ENCODE peak calls at places on chromosomes 3 and 15, in seven cellular contexts. P, W, E, L, Z, Q and B are unnamed samples. For H3K79me1, the result is how much of the 10 kb centered on the place peaks cover.

GRCh38 chr15:81530271-81530670 is 156.3 kb upstream of the TMC3 start:
- DNase-seq in E (no peak), W (no peak), P (no peak), L (no peak), Q (no peak), Z (no peak), B (peak)

GRCh38 chr3:38640661-38641441 is 8.6 kb downstream of the SCN5A start:
- DNase-seq in Z (no peak), P (peak), W (no peak), L (no peak), Q (no peak), E (peak), B (peak)

GRCh38 chr15:100801256-100801900 is 78.3 kb upstream of the ALDH1A3 start:
- DNase-seq in Q (no peak), P (no peak), Z (no peak), W (no peak), E (no peak), L (no peak), B (no peak)

GRCh38 chr3:24583004-24583403 is 88.4 kb upstream of the THRB start:
- DNase-seq in P (no peak), Q (peak), W (no peak), E (no peak), L (no peak), Z (no peak), B (peak)

GRCh38 chr3:40309925-40310635 is 573 bp downstream of the EIF1B start:
- DNase-seq in W (no peak), L (peak), P (no peak), Q (peak), Z (peak), E (peak), B (peak)

GRCh38 chr3:195208183-195208582 is 62.8 kb downstream of the XXYLT1 start:
- DNase-seq in W (no peak), Q (no peak), E (no peak), P (no peak), Z (no peak), L (no peak), B (no peak)

GRCh38 chr15:33584797-33585196 is 274.0 kb downstream of the RYR3 start:
- DNase-seq in P (no peak), E (no peak), Z (no peak), W (no peak), L (peak), Q (no peak), B (no peak)

GRCh38 chr3:191019855-191020254 is 157.4 kb upstream of the GMNC start:
- DNase-seq in Z (no peak), L (no peak), P (no peak), E (no peak), W (no peak), Q (no peak), B (no peak)

GRCh38 chr3:99817047-99817436 is 620 bp upstream of the CMSS1 start:
- DNase-seq in Z (peak), Q (no peak), P (peak), E (peak), L (no peak), W (no peak), B (peak)

GRCh38 chr3:157786216-157786615 is 283.0 kb upstream of the VEPH1 start:
- DNase-seq in W (no peak), P (no peak), E (no peak), Z (peak), Q (no peak), L (peak), B (no peak)

GRCh38 chr15:48281674-48282073 is 49.6 kb upstream of the DUT start:
- DNase-seq in Q (peak), Z (no peak), E (no peak), W (no peak), P (no peak), L (peak), B (no peak)

GRCh38 chr3:159872374-159873109 is 116.1 kb upstream of the IL12A start:
- DNase-seq in L (peak), Q (peak), E (no peak), P (no peak), W (no peak), Z (no peak), B (peak)

GRCh38 chr3:183884097-183884436 is 613 bp downstream of the PARL start:
- DNase-seq in Z (no peak), P (no peak), E (no peak), L (no peak), Q (no peak), W (no peak), B (peak)

GRCh38 chr15:87764461-87765236 is 491.9 kb downstream of the NTRK3 start:
- DNase-seq in Z (no peak), Q (peak), P (no peak), L (peak), E (peak), W (peak), B (peak)

GRCh38 chr15:66096711-66097058 is 156.9 kb downstream of the MEGF11 start:
- DNase-seq in E (no peak), Q (no peak), Z (no peak), W (no peak), P (no peak), L (no peak), B (no peak)

GRCh38 chr15:66098019-66098363 is 155.6 kb downstream of the MEGF11 start:
- DNase-seq in P (no peak), L (no peak), Q (no peak), W (no peak), E (no peak), Z (no peak), B (no peak)

GRCh38 chr15:66095871-66096710 is 157.5 kb downstream of the MEGF11 start:
- DNase-seq in Z (no peak), E (no peak), P (no peak), W (no peak), Q (no peak), L (no peak), B (no peak)

GRCh38 chr15:66099950-66100671 is 153.4 kb downstream of the MEGF11 start:
- DNase-seq in W (no peak), P (no peak), L (no peak), E (no peak), Z (no peak), Q (no peak), B (no peak)

GRCh38 chr15:66097151-66098018 is 156.2 kb downstream of the MEGF11 start:
- DNase-seq in E (no peak), L (peak), Q (no peak), Z (no peak), W (no peak), P (no peak), B (no peak)
- H4K8ac ChIP-seq in E (no peak), L (no peak), Q (no peak), Z (no peak), W (no peak), P (no peak), B (no peak)

GRCh38 chr15:29299784-29300183 is 30.2 kb upstream of the NSMCE3 start:
- DNase-seq in P (no peak), Q (no peak), E (no peak), L (no peak), Z (no peak), W (no peak), B (no peak)
- H3K18ac ChIP-seq in P (no peak), Q (no peak), E (no peak), L (no peak), Z (no peak), W (no peak), B (no peak)

GRCh38 chr3:148924572-148924971 is 59.5 kb downstream of the CPA3 start:
- DNase-seq in P (no peak), E (no peak), Z (no peak), Q (peak), L (peak), W (no peak), B (no peak)
- H3K79me1 ChIP-seq in P (under half), E (under half), Z (under half), Q (under half), L (under half), W (under half), B (under half)

DNA sequence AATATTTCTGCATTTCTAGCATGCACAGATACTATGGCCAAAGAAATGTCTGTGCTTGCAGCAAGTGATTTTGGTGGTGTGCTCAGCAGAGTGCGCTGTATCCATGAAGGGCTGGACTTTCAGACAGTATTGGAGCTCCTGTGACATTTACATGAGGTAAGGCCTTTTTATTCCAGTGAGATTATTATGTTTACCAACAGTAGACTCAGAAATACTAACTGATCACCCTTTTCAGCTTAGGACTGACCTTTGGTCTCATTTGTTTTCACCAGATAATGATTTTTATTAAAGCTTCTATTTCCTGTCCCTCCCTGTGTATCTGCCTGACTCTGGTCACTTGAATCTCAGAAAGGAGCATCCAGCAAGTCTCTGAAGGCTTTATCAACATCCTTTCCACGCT is 1302.5 kb upstream of the EPHA6 start:
- DNase-seq in Z (no peak), E (no peak), Q (no peak), W (no peak), L (no peak), P (no peak), B (no peak)
- H4K8ac ChIP-seq in Z (no peak), E (no peak), Q (no peak), W (no peak), L (no peak), P (no peak), B (no peak)

GRCh38 chr3:76871655-76872054 is 168.2 kb upstream of the ROBO2 start:
- DNase-seq in W (no peak), P (no peak), E (no peak), L (no peak), Q (no peak), Z (no peak), B (no peak)
- H3K18ac ChIP-seq in W (no peak), P (no peak), E (no peak), L (no peak), Q (no peak), Z (no peak), B (no peak)

DNA sequence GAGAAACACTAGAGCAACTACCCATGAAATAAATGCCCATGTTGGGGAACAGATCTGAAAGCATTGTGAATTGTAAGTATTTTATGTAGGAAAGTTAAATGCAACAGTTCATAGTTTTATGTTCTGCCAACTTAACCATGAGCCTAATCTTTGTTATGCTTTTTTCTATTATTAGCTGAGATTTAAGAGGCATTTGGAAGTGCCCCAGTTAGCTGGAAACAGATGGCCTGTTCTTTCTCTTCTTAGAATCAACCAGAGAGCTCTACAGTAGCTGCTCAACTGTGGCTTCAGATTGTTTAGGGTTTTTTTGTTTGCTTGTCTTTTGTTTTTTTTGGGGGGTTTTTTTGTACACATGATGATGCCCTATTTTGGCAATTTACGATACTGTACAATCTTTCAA is 284.4 kb downstream of the KCNH8 start:
- DNase-seq in Q (no peak), L (no peak), E (no peak), W (no peak), Z (no peak), P (no peak), B (no peak)
- H3K79me1 ChIP-seq in Q (under half), L (under half), E (under half), W (under half), Z (under half), P (under half), B (under half)

DNA sequence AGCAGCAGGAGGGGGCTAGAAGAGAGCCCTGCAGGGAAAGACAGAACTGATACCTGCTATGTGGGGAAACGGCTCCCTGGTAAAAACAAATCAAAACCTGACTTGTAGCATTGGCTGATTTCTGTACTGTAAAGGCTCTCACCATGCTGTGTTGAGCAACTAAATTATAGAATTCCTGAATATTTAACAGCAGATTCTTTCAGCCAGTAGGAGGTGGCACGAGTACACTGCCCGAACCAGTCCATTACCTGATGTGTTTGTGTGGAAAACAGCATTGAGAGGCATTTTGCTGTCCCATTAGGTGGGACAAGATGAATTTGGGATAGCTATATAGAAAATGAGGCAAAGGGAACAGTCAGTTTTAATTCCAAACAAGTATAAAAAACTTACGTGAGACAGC is 201.2 kb downstream of the ATP10A start:
- DNase-seq in W (no peak), E (no peak), P (no peak), Q (no peak), L (no peak), Z (no peak), B (no peak)
- H4K8ac ChIP-seq in W (no peak), E (no peak), P (no peak), Q (no peak), L (no peak), Z (no peak), B (no peak)

DNA sequence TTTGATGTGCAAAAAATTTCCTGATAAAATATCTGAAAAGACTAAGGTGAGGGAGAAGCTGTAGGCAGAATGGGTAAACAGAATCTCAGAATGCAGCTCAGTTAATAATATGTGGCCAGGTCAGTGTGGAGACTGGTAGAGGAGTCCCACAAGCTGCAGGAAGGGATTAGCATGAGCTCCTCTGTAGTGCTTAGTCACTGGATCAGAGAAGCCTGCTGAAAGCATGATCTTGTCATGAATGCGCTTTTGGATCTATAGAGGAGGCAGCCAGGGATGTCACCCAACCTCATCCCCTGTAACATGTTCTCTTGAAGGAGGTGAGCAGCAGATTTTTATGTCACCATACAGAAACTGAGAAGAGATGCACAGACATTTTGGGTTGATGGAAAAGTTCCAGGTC is 1035.3 kb upstream of the GBE1 start:
- DNase-seq in Q (no peak), P (no peak), E (no peak), Z (no peak), L (no peak), W (no peak), B (peak)
- H3K18ac ChIP-seq in Q (no peak), P (no peak), E (no peak), Z (no peak), L (no peak), W (no peak), B (no peak)